ENCODE peak calls at places on chromosomes 13 and 19, in ten cellular contexts. One of them, this sample, is unnamed.

GRCh38 chr13:29850213-29850898 is at the start of gene UBL3:
- DNase-seq in dorsolateral prefrontal cortex: peak
- DNase-seq in stomach: peak
- DNase-seq in fibroblast of mammary gland: peak
- DNase-seq in fibroblast of pulmonary artery: peak
- DNase-seq in heart left ventricle: peak
- DNase-seq in fibroblast of lung: peak
- DNase-seq in mammary epithelial cell: peak
- DNase-seq in retinal pigment epithelial cell: peak
- DNase-seq in choroid plexus epithelial cell: peak
- DNase-seq in this sample: peak

GRCh38 chr19:47446534-47447469 is 24.9 kb downstream of the SLC8A2 start:
- DNase-seq in dorsolateral prefrontal cortex: no peak
- DNase-seq in stomach: peak
- DNase-seq in fibroblast of mammary gland: no peak
- DNase-seq in fibroblast of pulmonary artery: peak
- DNase-seq in heart left ventricle: no peak
- DNase-seq in fibroblast of lung: no peak
- DNase-seq in mammary epithelial cell: peak
- DNase-seq in retinal pigment epithelial cell: no peak
- DNase-seq in choroid plexus epithelial cell: no peak
- DNase-seq in this sample: no peak

GRCh38 chr13:44686478-44687071 is 110.4 kb upstream of the TSC22D1 start:
- DNase-seq in dorsolateral prefrontal cortex: no peak
- DNase-seq in stomach: no peak
- DNase-seq in fibroblast of mammary gland: no peak
- DNase-seq in fibroblast of pulmonary artery: no peak
- DNase-seq in heart left ventricle: no peak
- DNase-seq in fibroblast of lung: no peak
- DNase-seq in mammary epithelial cell: no peak
- DNase-seq in retinal pigment epithelial cell: no peak
- DNase-seq in choroid plexus epithelial cell: no peak
- DNase-seq in this sample: no peak

GRCh38 chr13:90675129-90675528 is 672.4 kb upstream of the MIR17HG start:
- DNase-seq in dorsolateral prefrontal cortex: no peak
- DNase-seq in stomach: no peak
- DNase-seq in fibroblast of mammary gland: no peak
- DNase-seq in fibroblast of pulmonary artery: no peak
- DNase-seq in heart left ventricle: no peak
- DNase-seq in fibroblast of lung: peak
- DNase-seq in mammary epithelial cell: no peak
- DNase-seq in retinal pigment epithelial cell: no peak
- DNase-seq in choroid plexus epithelial cell: no peak
- DNase-seq in this sample: no peak

GRCh38 chr19:41621654-41622053 is 5.2 kb downstream of the CEACAM4 start:
- DNase-seq in dorsolateral prefrontal cortex: no peak
- DNase-seq in stomach: no peak
- DNase-seq in fibroblast of mammary gland: no peak
- DNase-seq in fibroblast of pulmonary artery: no peak
- DNase-seq in heart left ventricle: no peak
- DNase-seq in fibroblast of lung: no peak
- DNase-seq in mammary epithelial cell: no peak
- DNase-seq in retinal pigment epithelial cell: no peak
- DNase-seq in choroid plexus epithelial cell: no peak
- DNase-seq in this sample: no peak

GRCh38 chr19:7482584-7483439 is 6.0 kb downstream of the PEX11G start:
- DNase-seq in dorsolateral prefrontal cortex: no peak
- DNase-seq in stomach: no peak
- DNase-seq in fibroblast of mammary gland: no peak
- DNase-seq in fibroblast of pulmonary artery: peak
- DNase-seq in heart left ventricle: peak
- DNase-seq in fibroblast of lung: no peak
- DNase-seq in mammary epithelial cell: peak
- DNase-seq in retinal pigment epithelial cell: no peak
- DNase-seq in choroid plexus epithelial cell: no peak
- DNase-seq in this sample: no peak

GRCh38 chr19:4172861-4173473 is 9.4 kb downstream of the SIRT6 start:
- DNase-seq in dorsolateral prefrontal cortex: peak
- DNase-seq in stomach: peak
- DNase-seq in fibroblast of mammary gland: no peak
- DNase-seq in fibroblast of pulmonary artery: peak
- DNase-seq in heart left ventricle: peak
- DNase-seq in fibroblast of lung: peak
- DNase-seq in mammary epithelial cell: peak
- DNase-seq in retinal pigment epithelial cell: no peak
- DNase-seq in choroid plexus epithelial cell: peak
- DNase-seq in this sample: no peak

GRCh38 chr19:38975861-38976271 is 324 bp upstream of the FBXO17 start:
- DNase-seq in dorsolateral prefrontal cortex: no peak
- DNase-seq in stomach: no peak
- DNase-seq in fibroblast of mammary gland: peak
- DNase-seq in fibroblast of pulmonary artery: peak
- DNase-seq in heart left ventricle: no peak
- DNase-seq in fibroblast of lung: peak
- DNase-seq in mammary epithelial cell: no peak
- DNase-seq in retinal pigment epithelial cell: no peak
- DNase-seq in choroid plexus epithelial cell: peak
- DNase-seq in this sample: no peak

GRCh38 chr19:18541258-18541991 is 1.9 kb downstream of the FKBP8 start:
- DNase-seq in dorsolateral prefrontal cortex: peak
- DNase-seq in stomach: no peak
- DNase-seq in fibroblast of mammary gland: peak
- DNase-seq in fibroblast of pulmonary artery: no peak
- DNase-seq in heart left ventricle: no peak
- DNase-seq in fibroblast of lung: peak
- DNase-seq in mammary epithelial cell: no peak
- DNase-seq in retinal pigment epithelial cell: no peak
- DNase-seq in choroid plexus epithelial cell: no peak
- DNase-seq in this sample: no peak
- H3K4me3 ChIP-seq in dorsolateral prefrontal cortex: no peak
- H3K4me3 ChIP-seq in stomach: no peak
- H3K4me3 ChIP-seq in fibroblast of mammary gland: no peak
- H3K4me3 ChIP-seq in fibroblast of pulmonary artery: no peak
- H3K4me3 ChIP-seq in heart left ventricle: no peak
- H3K4me3 ChIP-seq in fibroblast of lung: no peak
- H3K4me3 ChIP-seq in mammary epithelial cell: no peak
- H3K4me3 ChIP-seq in retinal pigment epithelial cell: no peak
- H3K4me3 ChIP-seq in choroid plexus epithelial cell: peak
- H3K4me3 ChIP-seq in this sample: peak

GRCh38 chr13:26961890-26962615 is 201.5 kb upstream of the GPR12 start:
- DNase-seq in dorsolateral prefrontal cortex: no peak
- DNase-seq in stomach: peak
- DNase-seq in fibroblast of mammary gland: no peak
- DNase-seq in fibroblast of pulmonary artery: no peak
- DNase-seq in heart left ventricle: no peak
- DNase-seq in fibroblast of lung: no peak
- DNase-seq in mammary epithelial cell: no peak
- DNase-seq in retinal pigment epithelial cell: no peak
- DNase-seq in choroid plexus epithelial cell: no peak
- DNase-seq in this sample: no peak

GRCh38 chr13:26965976-26966375 is 205.4 kb upstream of the GPR12 start:
- DNase-seq in dorsolateral prefrontal cortex: peak
- DNase-seq in stomach: peak
- DNase-seq in fibroblast of mammary gland: peak
- DNase-seq in fibroblast of pulmonary artery: peak
- DNase-seq in heart left ventricle: peak
- DNase-seq in fibroblast of lung: peak
- DNase-seq in mammary epithelial cell: no peak
- DNase-seq in retinal pigment epithelial cell: no peak
- DNase-seq in choroid plexus epithelial cell: peak
- DNase-seq in this sample: no peak

GRCh38 chr13:26962671-26963070 is 202.1 kb upstream of the GPR12 start:
- DNase-seq in dorsolateral prefrontal cortex: no peak
- DNase-seq in stomach: no peak
- DNase-seq in fibroblast of mammary gland: no peak
- DNase-seq in fibroblast of pulmonary artery: no peak
- DNase-seq in heart left ventricle: no peak
- DNase-seq in fibroblast of lung: no peak
- DNase-seq in mammary epithelial cell: no peak
- DNase-seq in retinal pigment epithelial cell: no peak
- DNase-seq in choroid plexus epithelial cell: no peak
- DNase-seq in this sample: no peak

GRCh38 chr13:26965058-26965380 is 204.4 kb upstream of the GPR12 start:
- DNase-seq in dorsolateral prefrontal cortex: no peak
- DNase-seq in stomach: no peak
- DNase-seq in fibroblast of mammary gland: no peak
- DNase-seq in fibroblast of pulmonary artery: no peak
- DNase-seq in heart left ventricle: no peak
- DNase-seq in fibroblast of lung: no peak
- DNase-seq in mammary epithelial cell: no peak
- DNase-seq in retinal pigment epithelial cell: no peak
- DNase-seq in choroid plexus epithelial cell: no peak
- DNase-seq in this sample: no peak

DNA sequence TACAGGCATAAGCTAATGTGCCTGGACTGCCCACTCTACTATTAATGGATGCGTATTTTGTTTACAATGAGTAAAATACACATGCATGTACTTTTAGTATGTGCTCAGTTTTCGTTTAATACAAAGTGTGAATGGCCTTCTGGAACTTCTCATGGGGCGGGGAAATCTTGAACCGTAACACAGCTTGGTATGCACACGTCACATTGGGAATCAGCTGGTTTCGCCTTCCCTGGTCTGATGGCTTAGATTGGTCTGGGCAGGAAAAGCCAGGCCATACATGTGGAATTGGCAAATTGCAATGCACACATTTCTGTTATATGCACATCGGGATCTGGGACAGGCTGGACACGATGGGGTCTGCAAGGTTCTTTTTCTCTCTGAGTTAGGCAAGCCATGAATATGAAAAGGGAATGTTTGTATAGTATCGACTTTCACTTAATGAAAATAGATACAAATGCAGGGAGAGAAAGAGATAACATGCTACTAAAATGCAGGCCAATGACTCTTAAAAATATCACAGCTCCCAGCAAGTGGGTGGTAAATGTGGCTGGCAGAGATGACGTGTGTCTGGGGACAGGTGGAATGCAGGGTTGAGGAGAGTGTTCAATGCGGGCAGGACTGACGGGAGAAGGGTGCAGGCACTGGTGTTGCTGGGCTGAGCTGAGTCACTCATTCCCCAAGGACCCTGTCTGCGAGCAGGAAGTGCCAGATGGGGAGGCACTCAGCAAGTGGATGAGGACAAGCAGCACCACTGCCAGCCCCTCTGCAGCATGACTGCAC is 203.9 kb upstream of the GPR12 start:
- DNase-seq in dorsolateral prefrontal cortex: peak
- DNase-seq in stomach: no peak
- DNase-seq in fibroblast of mammary gland: no peak
- DNase-seq in fibroblast of pulmonary artery: peak
- DNase-seq in heart left ventricle: peak
- DNase-seq in fibroblast of lung: peak
- DNase-seq in mammary epithelial cell: no peak
- DNase-seq in retinal pigment epithelial cell: no peak
- DNase-seq in choroid plexus epithelial cell: peak
- DNase-seq in this sample: no peak
- TF ChIP-seq CTCF in dorsolateral prefrontal cortex: no peak
- TF ChIP-seq CTCF in stomach: no peak
- TF ChIP-seq CTCF in fibroblast of mammary gland: no peak
- TF ChIP-seq CTCF in fibroblast of pulmonary artery: no peak
- TF ChIP-seq CTCF in heart left ventricle: no peak
- TF ChIP-seq CTCF in fibroblast of lung: no peak
- TF ChIP-seq CTCF in mammary epithelial cell: no peak
- TF ChIP-seq CTCF in retinal pigment epithelial cell: no peak
- TF ChIP-seq CTCF in choroid plexus epithelial cell: no peak
- TF ChIP-seq CTCF in this sample: no peak

GRCh38 chr19:1379126-1379905 is 4.4 kb upstream of the NDUFS7 start:
- DNase-seq in dorsolateral prefrontal cortex: no peak
- DNase-seq in stomach: no peak
- DNase-seq in fibroblast of mammary gland: no peak
- DNase-seq in fibroblast of pulmonary artery: no peak
- DNase-seq in heart left ventricle: no peak
- DNase-seq in fibroblast of lung: no peak
- DNase-seq in mammary epithelial cell: no peak
- DNase-seq in retinal pigment epithelial cell: no peak
- DNase-seq in choroid plexus epithelial cell: no peak
- DNase-seq in this sample: no peak

GRCh38 chr19:1377965-1378785 is 5.5 kb upstream of the NDUFS7 start:
- DNase-seq in dorsolateral prefrontal cortex: no peak
- DNase-seq in stomach: no peak
- DNase-seq in fibroblast of mammary gland: no peak
- DNase-seq in fibroblast of pulmonary artery: no peak
- DNase-seq in heart left ventricle: no peak
- DNase-seq in fibroblast of lung: no peak
- DNase-seq in mammary epithelial cell: no peak
- DNase-seq in retinal pigment epithelial cell: no peak
- DNase-seq in choroid plexus epithelial cell: no peak
- DNase-seq in this sample: no peak

GRCh38 chr19:1379961-1380489 is 3.7 kb upstream of the NDUFS7 start:
- DNase-seq in dorsolateral prefrontal cortex: no peak
- DNase-seq in stomach: no peak
- DNase-seq in fibroblast of mammary gland: no peak
- DNase-seq in fibroblast of pulmonary artery: no peak
- DNase-seq in heart left ventricle: no peak
- DNase-seq in fibroblast of lung: no peak
- DNase-seq in mammary epithelial cell: no peak
- DNase-seq in retinal pigment epithelial cell: no peak
- DNase-seq in choroid plexus epithelial cell: no peak
- DNase-seq in this sample: no peak

GRCh38 chr19:1376415-1376805 is 7.3 kb upstream of the NDUFS7 start:
- DNase-seq in dorsolateral prefrontal cortex: no peak
- DNase-seq in stomach: no peak
- DNase-seq in fibroblast of mammary gland: no peak
- DNase-seq in fibroblast of pulmonary artery: no peak
- DNase-seq in heart left ventricle: no peak
- DNase-seq in fibroblast of lung: no peak
- DNase-seq in mammary epithelial cell: no peak
- DNase-seq in retinal pigment epithelial cell: no peak
- DNase-seq in choroid plexus epithelial cell: no peak
- DNase-seq in this sample: no peak

GRCh38 chr19:1377176-1377964 is 6.3 kb upstream of the NDUFS7 start:
- DNase-seq in dorsolateral prefrontal cortex: no peak
- DNase-seq in stomach: no peak
- DNase-seq in fibroblast of mammary gland: no peak
- DNase-seq in fibroblast of pulmonary artery: no peak
- DNase-seq in heart left ventricle: no peak
- DNase-seq in fibroblast of lung: no peak
- DNase-seq in mammary epithelial cell: no peak
- DNase-seq in retinal pigment epithelial cell: no peak
- DNase-seq in choroid plexus epithelial cell: no peak
- DNase-seq in this sample: no peak
- H3K4me3 ChIP-seq in dorsolateral prefrontal cortex: no peak
- H3K4me3 ChIP-seq in stomach: no peak
- H3K4me3 ChIP-seq in fibroblast of mammary gland: no peak
- H3K4me3 ChIP-seq in fibroblast of pulmonary artery: no peak
- H3K4me3 ChIP-seq in heart left ventricle: no peak
- H3K4me3 ChIP-seq in fibroblast of lung: no peak
- H3K4me3 ChIP-seq in mammary epithelial cell: no peak
- H3K4me3 ChIP-seq in retinal pigment epithelial cell: no peak
- H3K4me3 ChIP-seq in choroid plexus epithelial cell: no peak
- H3K4me3 ChIP-seq in this sample: no peak

DNA sequence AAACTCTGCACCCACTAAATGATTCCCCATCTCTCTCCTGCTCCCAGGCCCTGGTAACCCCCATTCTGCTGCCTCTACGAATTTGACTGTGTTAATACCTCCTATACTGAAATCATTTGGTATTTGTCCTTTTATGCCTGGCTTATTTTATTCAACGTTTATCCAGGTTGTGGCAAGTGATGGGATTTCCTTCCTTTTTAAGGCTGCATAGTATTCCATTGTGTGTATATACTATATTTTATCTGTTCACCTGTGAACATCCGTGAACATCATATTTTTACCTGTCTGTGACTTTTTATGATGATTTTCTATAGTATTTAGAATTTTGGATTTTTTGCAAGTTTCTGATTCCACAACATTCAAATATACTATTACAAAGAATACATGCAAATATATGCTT is 13.9 kb upstream of the CEBPG start:
- DNase-seq in dorsolateral prefrontal cortex: no peak
- DNase-seq in stomach: no peak
- DNase-seq in fibroblast of mammary gland: no peak
- DNase-seq in fibroblast of pulmonary artery: no peak
- DNase-seq in heart left ventricle: no peak
- DNase-seq in fibroblast of lung: no peak
- DNase-seq in mammary epithelial cell: no peak
- DNase-seq in retinal pigment epithelial cell: no peak
- DNase-seq in choroid plexus epithelial cell: no peak
- DNase-seq in this sample: no peak
- TF ChIP-seq CTCF in dorsolateral prefrontal cortex: no peak
- TF ChIP-seq CTCF in stomach: no peak
- TF ChIP-seq CTCF in fibroblast of mammary gland: no peak
- TF ChIP-seq CTCF in fibroblast of pulmonary artery: no peak
- TF ChIP-seq CTCF in heart left ventricle: no peak
- TF ChIP-seq CTCF in fibroblast of lung: no peak
- TF ChIP-seq CTCF in mammary epithelial cell: no peak
- TF ChIP-seq CTCF in retinal pigment epithelial cell: no peak
- TF ChIP-seq CTCF in choroid plexus epithelial cell: no peak
- TF ChIP-seq CTCF in this sample: no peak

This sample was measured in AG04449.